ENCODE peak calls at places on chromosomes 16 and 17, in ten cellular contexts. O, L, A, J, T, H, Y, I, F and D are unnamed samples.

GRCh38 chr16:82612263-82612662 is 14.5 kb upstream of the CDH13 start:
- DNase-seq in T (no peak), O (no peak), A (no peak), F (no peak), Y (no peak), J (no peak), H (no peak), L (no peak), I (no peak), D (no peak)

GRCh38 chr17:378068-378467 is 25.5 kb upstream of the RPH3AL start:
- DNase-seq in J (no peak), F (no peak), I (no peak), O (no peak), A (no peak), Y (no peak), H (no peak), L (no peak), T (no peak), D (no peak)

GRCh38 chr17:65617496-65617895 is 56.0 kb upstream of the AXIN2 start:
- DNase-seq in T (no peak), O (no peak), H (peak), Y (no peak), A (no peak), F (no peak), J (no peak), L (no peak), I (no peak), D (no peak)

GRCh38 chr16:49739381-49739780 is 116.5 kb downstream of the ZNF423 start:
- DNase-seq in T (no peak), L (no peak), Y (no peak), J (no peak), H (peak), A (no peak), I (peak), O (no peak), F (no peak), D (no peak)

GRCh38 chr17:8060274-8060673 is 21.4 kb downstream of the ALOX15B start:
- DNase-seq in I (peak), O (peak), F (peak), H (peak), J (peak), T (peak), A (no peak), Y (peak), L (no peak), D (peak)

GRCh38 chr16:30535106-30535776 is 583 bp upstream of the ZNF747 start:
- DNase-seq in O (no peak), I (no peak), A (no peak), F (no peak), J (peak), L (no peak), Y (no peak), H (peak), T (no peak), D (no peak)

GRCh38 chr17:68589086-68589485 is 12.1 kb downstream of the FAM20A start:
- DNase-seq in L (no peak), Y (no peak), A (no peak), O (no peak), H (peak), J (no peak), I (no peak), T (no peak), F (no peak), D (no peak)

GRCh38 chr17:72187544-72187943 is 66.7 kb downstream of the SOX9 start:
- DNase-seq in O (peak), L (peak), F (no peak), Y (no peak), I (no peak), A (no peak), J (no peak), H (no peak), T (no peak), D (no peak)

GRCh38 chr17:18138065-18138749 is 29.7 kb downstream of the MYO15A start:
- DNase-seq in H (no peak), I (no peak), O (no peak), Y (no peak), F (no peak), A (no peak), L (no peak), T (no peak), J (no peak), D (no peak)

GRCh38 chr17:83115202-83115651 is 35.8 kb downstream of the METRNL start:
- DNase-seq in A (no peak), H (no peak), J (no peak), T (no peak), I (no peak), L (no peak), F (no peak), O (no peak), Y (no peak), D (no peak)

GRCh38 chr17:18008496-18009268 is 30.3 kb downstream of the ATPAF2 start:
- DNase-seq in H (no peak), J (no peak), A (no peak), Y (no peak), I (no peak), O (peak), T (no peak), L (peak), F (no peak), D (no peak)

GRCh38 chr17:62802531-62803205 is 5.4 kb downstream of the MARCHF10 start:
- DNase-seq in J (no peak), A (no peak), O (no peak), H (peak), L (no peak), I (peak), F (no peak), Y (no peak), T (no peak), D (peak)

GRCh38 chr17:49471089-49471683 is 23.9 kb upstream of the NGFR start:
- DNase-seq in F (no peak), L (no peak), A (no peak), O (peak), H (peak), T (no peak), Y (no peak), I (no peak), J (peak), D (no peak)

GRCh38 chr17:70423562-70423961 is 254.2 kb downstream of the KCNJ2 start:
- DNase-seq in Y (no peak), L (no peak), A (no peak), F (no peak), I (no peak), H (no peak), O (no peak), J (no peak), T (no peak), D (no peak)

GRCh38 chr17:5813357-5813756 is 229.0 kb upstream of the NLRP1 start:
- DNase-seq in A (no peak), I (no peak), J (no peak), L (no peak), O (no peak), T (no peak), Y (no peak), H (no peak), F (no peak), D (no peak)

GRCh38 chr16:87713469-87714229 is 52.1 kb downstream of the KLHDC4 start:
- DNase-seq in H (no peak), Y (no peak), A (no peak), I (no peak), J (no peak), F (no peak), O (no peak), T (no peak), L (no peak), D (no peak)

GRCh38 chr16:23354246-23354645 is 52.1 kb downstream of the SCNN1B start:
- DNase-seq in I (no peak), Y (no peak), J (no peak), L (no peak), H (no peak), O (no peak), F (no peak), T (no peak), A (no peak), D (no peak)

GRCh38 chr16:29009050-29009837 is 24.4 kb downstream of the LAT start:
- DNase-seq in A (no peak), Y (no peak), H (no peak), T (no peak), O (no peak), J (no peak), I (no peak), L (no peak), F (no peak), D (no peak)

GRCh38 chr16:88855736-88856121 is 1.0 kb downstream of the GALNS start:
- DNase-seq in A (no peak), T (no peak), Y (no peak), L (no peak), J (no peak), O (no peak), H (no peak), I (no peak), F (no peak), D (no peak)

GRCh38 chr17:65750678-65751077 is 189.2 kb upstream of the AXIN2 start:
- DNase-seq in I (no peak), F (peak), L (peak), T (no peak), J (peak), H (no peak), O (peak), Y (peak), A (no peak), D (peak)

GRCh38 chr16:67117716-67118115 is 8.0 kb downstream of the PHAF1 start:
- DNase-seq in T (no peak), I (no peak), H (no peak), A (no peak), J (no peak), F (no peak), O (no peak), L (no peak), Y (no peak), D (no peak)

GRCh38 chr17:3827124-3827773 is 18.8 kb downstream of the NCBP3 start:
- DNase-seq in A (no peak), F (peak), Y (peak), L (peak), O (peak), J (no peak), H (peak), I (peak), T (peak), D (no peak)

GRCh38 chr16:75000481-75001081 is 1.8 kb downstream of the ZNRF1 start:
- DNase-seq in Y (no peak), L (no peak), I (peak), T (no peak), A (no peak), F (no peak), J (no peak), O (peak), H (peak), D (peak)

GRCh38 chr17:38587956-38588771 is 17.6 kb downstream of the SRCIN1 start:
- DNase-seq in I (peak), J (peak), F (no peak), L (no peak), H (peak), T (no peak), A (no peak), Y (no peak), O (no peak), D (no peak)

GRCh38 chr17:59361386-59361785 is 29.9 kb downstream of the YPEL2 start:
- DNase-seq in T (no peak), J (no peak), L (peak), Y (peak), H (no peak), O (peak), F (no peak), I (no peak), A (no peak), D (peak)

GRCh38 chr16:77002644-77003043 is 188.3 kb upstream of the MON1B start:
- DNase-seq in I (no peak), L (no peak), O (no peak), A (no peak), H (no peak), T (no peak), Y (no peak), F (no peak), J (no peak), D (no peak)

GRCh38 chr16:4157376-4157825 is 41.2 kb upstream of the ADCY9 start:
- DNase-seq in A (no peak), H (no peak), Y (no peak), O (no peak), T (no peak), F (no peak), J (no peak), L (no peak), I (no peak), D (no peak)

GRCh38 chr17:1390422-1391367 is 9.3 kb downstream of the YWHAE start:
- DNase-seq in T (no peak), F (no peak), Y (no peak), L (no peak), O (no peak), A (no peak), H (no peak), I (no peak), J (no peak), D (no peak)

GRCh38 chr16:27333549-27333948 is 19.8 kb downstream of the IL4R start:
- DNase-seq in H (no peak), F (no peak), L (no peak), T (no peak), Y (no peak), O (no peak), J (no peak), I (no peak), A (no peak), D (no peak)

GRCh38 chr17:7881655-7882054 is 6.9 kb upstream of the CHD3 start:
- DNase-seq in F (no peak), L (no peak), A (no peak), I (no peak), J (peak), Y (no peak), T (no peak), H (peak), O (no peak), D (no peak)

GRCh38 chr16:52572656-52573055 is 25.7 kb upstream of the TOX3 start:
- DNase-seq in I (no peak), T (no peak), H (no peak), A (no peak), L (no peak), F (no peak), J (no peak), O (no peak), Y (no peak), D (no peak)

GRCh38 chr17:45038771-45039634 is 12.4 kb downstream of the DCAKD start:
- DNase-seq in O (no peak), Y (no peak), L (no peak), F (no peak), I (no peak), J (peak), H (no peak), A (no peak), T (no peak), D (no peak)

GRCh38 chr17:76940738-76941350 is 72.6 kb downstream of the MGAT5B start:
- DNase-seq in O (no peak), I (no peak), Y (no peak), T (no peak), L (no peak), A (no peak), H (peak), F (no peak), J (no peak), D (no peak)

GRCh38 chr17:4892499-4893221 is 6.7 kb upstream of the C17orf107 start:
- DNase-seq in F (no peak), A (no peak), L (no peak), J (no peak), I (no peak), O (no peak), Y (no peak), H (peak), T (no peak), D (no peak)

GRCh38 chr16:1261131-1261917 is 5.5 kb downstream of the TPSD1 start:
- DNase-seq in L (no peak), I (no peak), T (no peak), A (no peak), F (no peak), O (no peak), H (peak), Y (no peak), J (no peak), D (no peak)

GRCh38 chr17:79046501-79047280 is 22.7 kb downstream of the C1QTNF1 start:
- DNase-seq in Y (no peak), I (peak), T (no peak), J (peak), L (no peak), H (no peak), O (no peak), F (no peak), A (no peak), D (no peak)

GRCh38 chr17:30415491-30415890 is 36.8 kb downstream of the CPD start:
- DNase-seq in F (no peak), H (no peak), Y (no peak), I (no peak), T (no peak), J (no peak), L (no peak), A (no peak), O (no peak), D (no peak)

GRCh38 chr17:62653831-62654829 is 26.7 kb downstream of the MRC2 start:
- DNase-seq in I (peak), T (no peak), H (peak), A (no peak), J (no peak), F (no peak), Y (peak), L (peak), O (peak), D (peak)